ENCODE peak calls at places on chromosomes 16 and 17, in six cellular contexts. R is sciatic nerve; F is lower lobe of right lung; O is frontal cortex; P is left cardiac atrium; I is CD8-positive, alpha-beta memory T cell. J is an unnamed sample.

GRCh38 chr16:72349719-72350118 is 177.8 kb upstream of the PMFBP1 start:
- DNase-seq in R (no peak), F (no peak), O (no peak), P (no peak), I (no peak), J (no peak)

GRCh38 chr16:2716948-2717347 is 3.1 kb downstream of the PRSS27 start:
- DNase-seq in R (no peak), F (no peak), O (no peak), P (no peak), I (no peak), J (no peak)

GRCh38 chr16:56525154-56525720 is 5.4 kb upstream of the BBS2 start:
- DNase-seq in R (no peak), F (no peak), O (no peak), P (no peak), I (no peak), J (no peak)

GRCh38 chr17:61567045-61567802 is 23.8 kb downstream of the NACA2 start:
- DNase-seq in R (no peak), F (no peak), O (no peak), P (no peak), I (no peak), J (no peak)

GRCh38 chr17:82287849-82288601 is 14.5 kb upstream of the CSNK1D start:
- DNase-seq in R (no peak), F (peak), O (no peak), P (peak), I (no peak), J (peak)

GRCh38 chr17:42287305-42288077 is 807 bp upstream of the STAT5A start:
- DNase-seq in R (peak), F (peak), O (peak), P (peak), I (peak), J (peak)

GRCh38 chr17:74339537-74340195 is 13.6 kb downstream of the KIF19 start:
- DNase-seq in R (no peak), F (no peak), O (no peak), P (no peak), I (no peak), J (no peak)

GRCh38 chr16:49884033-49884707 is 28.3 kb upstream of the ZNF423 start:
- DNase-seq in R (no peak), F (no peak), O (no peak), P (no peak), I (no peak), J (peak)

GRCh38 chr17:67477687-67478086 is 100.6 kb downstream of the PITPNC1 start:
- DNase-seq in R (no peak), F (no peak), O (no peak), P (no peak), I (peak), J (no peak)

GRCh38 chr16:58011652-58012051 is 10.4 kb downstream of the USB1 start:
- DNase-seq in R (no peak), F (no peak), O (no peak), P (no peak), I (no peak), J (no peak)

GRCh38 chr17:42028791-42029127 is 8.9 kb downstream of the NKIRAS2 start:
- DNase-seq in R (no peak), F (no peak), O (no peak), P (no peak), I (no peak), J (no peak)

GRCh38 chr17:40290629-40291296 is 3.1 kb downstream of the CDC6 start:
- DNase-seq in R (no peak), F (no peak), O (no peak), P (no peak), I (no peak), J (peak)

GRCh38 chr17:73612074-73612473 is 32.2 kb downstream of the SDK2 start:
- DNase-seq in R (no peak), F (no peak), O (no peak), P (no peak), I (no peak), J (no peak)

GRCh38 chr16:79170565-79171242 is 429.8 kb downstream of the MAF start:
- DNase-seq in R (no peak), F (no peak), O (no peak), P (no peak), I (no peak), J (no peak)

GRCh38 chr16:11139624-11140375 is 116.2 kb downstream of the SOCS1 start:
- DNase-seq in R (no peak), F (no peak), O (no peak), P (no peak), I (peak), J (no peak)

GRCh38 chr16:30557397-30557949 is 701 bp downstream of the ZNF764 start:
- DNase-seq in R (no peak), F (no peak), O (no peak), P (no peak), I (no peak), J (peak)

GRCh38 chr17:77235370-77236080 is 94.8 kb downstream of the SEC14L1 start:
- DNase-seq in R (no peak), F (peak), O (no peak), P (peak), I (no peak), J (no peak)

GRCh38 chr16:17358846-17359245 is 111.9 kb downstream of the XYLT1 start:
- DNase-seq in R (no peak), F (no peak), O (no peak), P (no peak), I (no peak), J (no peak)

GRCh38 chr17:67385122-67385988 is 8.3 kb downstream of the PITPNC1 start:
- DNase-seq in R (no peak), F (no peak), O (no peak), P (no peak), I (no peak), J (no peak)

GRCh38 chr16:68869492-68870084 is 26.3 kb downstream of the TANGO6 start:
- DNase-seq in R (no peak), F (no peak), O (no peak), P (no peak), I (no peak), J (peak)

GRCh38 chr17:77358801-77359716 is 218.3 kb downstream of the SEC14L1 start:
- DNase-seq in R (peak), F (no peak), O (no peak), P (no peak), I (no peak), J (no peak)

GRCh38 chr16:10009691-10010090 is 172.5 kb downstream of the GRIN2A start:
- DNase-seq in R (no peak), F (no peak), O (peak), P (no peak), I (no peak), J (no peak)

GRCh38 chr17:37301288-37301687 is 74.5 kb upstream of the C17orf78 start:
- DNase-seq in R (no peak), F (no peak), O (peak), P (no peak), I (no peak), J (no peak)

GRCh38 chr17:2227025-2227699 is 76.4 kb downstream of the SMG6 start:
- DNase-seq in R (no peak), F (no peak), O (no peak), P (no peak), I (no peak), J (no peak)

GRCh38 chr17:46853896-46854444 is 2.6 kb downstream of the WNT9B start:
- DNase-seq in R (no peak), F (no peak), O (no peak), P (no peak), I (no peak), J (no peak)

GRCh38 chr16:58733248-58733670 is 857 bp downstream of the GOT2 start:
- DNase-seq in R (no peak), F (no peak), O (no peak), P (no peak), I (no peak), J (peak)

GRCh38 chr17:34781571-34782108 is 179.6 kb downstream of the CCT6B start:
- DNase-seq in R (no peak), F (no peak), O (peak), P (no peak), I (no peak), J (no peak)

J was measured in OCI-M1.